ENCODE peak calls at places on chromosomes 11 and 22, in nine cellular contexts. C, T, F, S, R, J, V, Y and N are unnamed samples.

GRCh38 chr22:17396531-17396930 is 27.3 kb downstream of the CECR2 start:
- DNase-seq in T (no peak), Y (no peak), V (no peak), F (no peak), C (no peak), J (no peak), S (no peak), R (no peak), N (no peak)

GRCh38 chr22:30694171-30694637 is 470 bp upstream of the OSBP2 start:
- DNase-seq in V (no peak), S (peak), R (peak), Y (peak), F (no peak), C (peak), J (peak), T (peak), N (no peak)

GRCh38 chr11:35914824-35915223 is 29.0 kb upstream of the LDLRAD3 start:
- DNase-seq in F (no peak), J (no peak), V (no peak), C (no peak), S (no peak), T (no peak), R (no peak), Y (no peak), N (no peak)

GRCh38 chr11:80593981-80594380 is 1153.2 kb upstream of the TENM4 start:
- DNase-seq in Y (peak), C (no peak), V (no peak), J (no peak), S (no peak), R (no peak), F (no peak), T (no peak), N (no peak)

GRCh38 chr22:45572444-45572843 is 69.8 kb downstream of the FBLN1 start:
- DNase-seq in J (no peak), R (no peak), S (no peak), C (no peak), V (no peak), Y (no peak), F (no peak), T (no peak), N (no peak)

GRCh38 chr11:1049431-1049891 is 12.9 kb upstream of the MUC6 start:
- DNase-seq in S (no peak), V (no peak), F (no peak), T (no peak), C (no peak), Y (no peak), R (no peak), J (no peak), N (no peak)

GRCh38 chr11:87753143-87753542 is 422.1 kb downstream of the RAB38 start:
- DNase-seq in F (no peak), V (no peak), R (no peak), Y (no peak), J (no peak), T (no peak), S (no peak), C (no peak), N (no peak)

GRCh38 chr11:121451982-121452608 is at the start of gene SORL1:
- DNase-seq in F (peak), S (peak), J (peak), Y (peak), C (no peak), T (peak), R (peak), V (no peak), N (no peak)

GRCh38 chr11:2316963-2317244 is 15.1 kb downstream of the TSPAN32 start:
- DNase-seq in T (no peak), C (no peak), V (no peak), S (no peak), J (no peak), F (no peak), R (no peak), Y (no peak), N (no peak)

GRCh38 chr11:120344302-120345004 is 8.2 kb downstream of the ARHGEF12 start:
- DNase-seq in C (no peak), J (peak), V (no peak), S (no peak), T (no peak), R (no peak), F (no peak), Y (peak), N (no peak)

GRCh38 chr11:80532633-80533232 is 1091.9 kb upstream of the TENM4 start:
- DNase-seq in C (no peak), R (no peak), V (no peak), Y (no peak), F (no peak), S (no peak), J (no peak), T (no peak), N (no peak)

GRCh38 chr22:37777122-37777687 is 30.5 kb upstream of the GCAT start:
- DNase-seq in C (peak), J (no peak), R (no peak), F (no peak), Y (peak), V (no peak), S (no peak), T (no peak), N (no peak)

GRCh38 chr22:37778370-37779009 is 29.2 kb upstream of the GCAT start:
- DNase-seq in Y (no peak), C (no peak), F (no peak), R (no peak), T (no peak), J (no peak), S (no peak), V (no peak), N (no peak)

GRCh38 chr22:37784829-37785495 is 22.8 kb upstream of the GCAT start:
- DNase-seq in T (peak), F (no peak), S (no peak), V (no peak), R (no peak), J (no peak), Y (no peak), C (no peak), N (no peak)

GRCh38 chr22:37781434-37782059 is 26.2 kb upstream of the GCAT start:
- DNase-seq in V (no peak), T (peak), R (no peak), F (no peak), C (no peak), J (no peak), S (no peak), Y (no peak), N (no peak)

GRCh38 chr22:37782340-37783168 is 25.2 kb upstream of the GCAT start:
- DNase-seq in V (no peak), F (no peak), Y (peak), J (no peak), R (no peak), T (no peak), S (no peak), C (no peak), N (no peak)
- TF ChIP-seq CTCF in V (no peak), F (no peak), Y (peak), J (no peak), R (no peak), T (peak), S (no peak), C (no peak), N (no peak)

GRCh38 chr11:113163291-113164030 is 150.9 kb upstream of the TTC12 start:
- DNase-seq in V (no peak), S (no peak), T (no peak), Y (peak), C (no peak), R (no peak), J (no peak), F (no peak), N (peak)
- TF ChIP-seq CTCF in V (no peak), S (no peak), T (peak), Y (no peak), C (no peak), R (peak), J (no peak), F (no peak), N (peak)

DNA sequence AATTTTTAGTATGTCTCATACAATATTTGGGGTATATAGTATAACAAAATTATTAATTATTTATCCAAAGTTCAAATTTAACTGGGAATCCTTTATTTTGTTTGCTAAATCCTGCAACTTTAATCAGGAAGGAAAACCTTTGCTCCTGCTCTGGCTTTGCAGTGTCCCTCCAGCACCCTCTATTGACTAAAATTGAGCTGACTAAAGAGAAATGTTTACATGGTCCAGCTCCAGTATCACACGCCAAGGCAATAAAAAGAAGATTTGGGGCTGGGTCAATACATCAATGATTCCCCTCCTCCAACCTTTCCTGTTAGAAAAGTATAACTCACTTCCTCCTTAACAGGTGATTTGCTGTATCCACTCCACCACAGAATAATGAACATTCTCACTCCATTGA is 153.0 kb upstream of the LRRC4C start:
- DNase-seq in J (no peak), Y (peak), T (no peak), C (no peak), V (no peak), R (no peak), S (no peak), F (no peak), N (no peak)
- TF ChIP-seq CTCF in J (no peak), Y (peak), T (peak), C (no peak), V (no peak), R (no peak), S (no peak), F (no peak), N (no peak)

DNA sequence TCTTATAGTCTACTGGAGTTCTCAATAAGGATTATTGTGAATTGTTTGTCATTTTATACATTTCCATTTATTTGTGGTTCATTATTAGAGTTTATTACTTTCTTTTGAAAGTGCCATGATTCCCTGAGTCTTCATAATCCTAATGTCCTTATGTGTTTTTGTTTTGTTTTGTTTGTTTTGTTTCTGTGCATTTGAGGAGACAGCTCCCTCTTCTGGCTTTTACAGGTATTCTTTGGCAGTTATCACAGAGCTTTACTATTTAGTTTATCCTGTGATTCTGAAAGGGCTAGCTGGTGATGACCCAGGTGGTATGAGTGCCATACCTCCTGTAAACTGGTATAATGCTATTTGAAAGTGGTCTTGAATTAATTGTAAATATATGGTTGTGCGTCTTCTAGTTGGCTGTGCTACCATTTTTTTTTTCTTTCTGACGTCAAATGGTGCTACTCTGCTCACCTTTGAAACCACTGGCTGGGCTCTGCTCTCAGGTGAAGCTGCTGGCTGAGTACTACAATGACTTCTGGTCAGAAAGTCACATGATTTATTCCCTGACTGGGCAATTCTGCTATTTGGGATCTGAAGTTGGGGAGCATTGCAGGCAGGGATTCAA is 751.2 kb downstream of the JRKL start:
- DNase-seq in J (no peak), R (no peak), T (no peak), C (no peak), S (no peak), Y (no peak), V (no peak), F (no peak), N (no peak)
- TF ChIP-seq CTCF in J (no peak), R (peak), T (peak), C (no peak), S (no peak), Y (peak), V (no peak), F (no peak), N (peak)

DNA sequence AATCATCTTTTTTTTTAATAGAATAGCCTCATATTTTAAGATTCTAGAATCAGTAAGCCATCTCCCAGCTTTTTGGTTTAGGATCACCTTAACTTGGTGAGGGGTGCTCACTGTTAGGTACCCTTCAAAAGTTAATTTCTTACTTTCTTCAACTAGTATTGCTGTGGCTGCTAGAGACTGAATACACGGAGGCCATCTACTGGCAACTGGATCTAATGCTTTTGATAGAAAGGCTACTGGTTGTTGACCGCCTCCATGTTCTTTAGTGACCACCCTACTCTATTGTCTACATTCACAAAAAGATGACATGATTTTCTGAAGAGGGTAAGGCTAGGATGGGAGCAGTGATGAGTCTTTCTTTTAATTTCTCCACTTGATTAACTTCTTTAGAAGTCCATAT is 16.7 kb upstream of the ALDH3B2 start:
- DNase-seq in Y (no peak), R (no peak), S (no peak), T (no peak), J (no peak), C (no peak), V (no peak), F (no peak), N (no peak)
- TF ChIP-seq CTCF in Y (peak), R (peak), S (no peak), T (no peak), J (no peak), C (peak), V (no peak), F (no peak), N (no peak)

GRCh38 chr22:48236261-48236660 is 1473.8 kb downstream of the TBC1D22A start:
- DNase-seq in Y (no peak), J (no peak), F (no peak), V (no peak), C (no peak), S (no peak), T (no peak), R (no peak), N (peak)
- TF ChIP-seq CTCF in Y (no peak), J (no peak), F (no peak), V (no peak), C (no peak), S (no peak), T (no peak), R (no peak), N (no peak)